ENCODE peak calls at places on chromosome 6, in ten cellular contexts. E is endothelial cell; S is H9; A is stimulated activated CD8-positive, alpha-beta memory T cell treated with anti-CD3 and anti-CD28 coated beads, Interleukin-2, amount 100 ng/mL, for 1 hour; K is putamen; D is amniotic stem cell; T is lower lobe of right lung; L is NAMALWA; Z is B cell; H is skeletal muscle cell. B is an unnamed sample.
A peak's percentile ranks its signal among the peaks of the same experiment; 100 is the strongest.

GRCh38 chr6:28537509-28538140 is 11.9 kb downstream of the GPX5 start:
- DNase-seq in Z (no peak), K (peak; percentile 58), H (no peak), L (no peak), A (no peak), T (no peak), S (peak; percentile 78), E (no peak), D (no peak), B (no peak)

GRCh38 chr6:132708002-132708401 is 5.9 kb downstream of the VNN1 start:
- DNase-seq in K (no peak), L (no peak), E (no peak), T (no peak), H (no peak), A (no peak), Z (no peak), S (no peak), D (no peak), B (no peak)

GRCh38 chr6:133705731-133706130 is 183.2 kb upstream of the TCF21 start:
- DNase-seq in H (peak; percentile 82), A (no peak), D (peak; percentile 17), L (no peak), T (no peak), E (no peak), K (no peak), Z (no peak), S (no peak), B (no peak)

GRCh38 chr6:54847799-54848597 is 1.4 kb downstream of the FAM83B start:
- DNase-seq in K (no peak), H (peak; percentile 4), T (no peak), Z (no peak), L (no peak), D (peak; percentile 43), E (no peak), A (no peak), S (no peak), B (peak; percentile 47)

GRCh38 chr6:109486068-109486467 is 3.0 kb upstream of the ZBTB24 start:
- DNase-seq in S (no peak), T (no peak), Z (no peak), A (no peak), D (no peak), H (no peak), E (no peak), K (no peak), L (no peak), B (no peak)

GRCh38 chr6:88238901-88239300 is 72.8 kb upstream of the CNR1 start:
- DNase-seq in H (no peak), E (no peak), D (no peak), Z (no peak), S (no peak), K (no peak), L (no peak), T (no peak), A (no peak), B (no peak)

GRCh38 chr6:109373333-109373732 is 8.9 kb downstream of the CD164 start:
- DNase-seq in H (no peak), K (no peak), S (no peak), A (no peak), T (no peak), E (no peak), D (no peak), Z (no peak), L (no peak), B (no peak)

GRCh38 chr6:145428656-145429173 is 306.6 kb downstream of the EPM2A start:
- DNase-seq in H (no peak), T (no peak), L (no peak), E (no peak), S (no peak), D (no peak), A (no peak), K (peak; percentile 35), Z (no peak), B (no peak)

GRCh38 chr6:113600556-113601339 is 256.4 kb upstream of the MARCKS start:
- DNase-seq in S (no peak), E (no peak), Z (no peak), D (no peak), A (no peak), L (no peak), K (no peak), T (no peak), H (no peak), B (no peak)

GRCh38 chr6:149846321-149846720 is 17.8 kb downstream of the LRP11 start:
- DNase-seq in T (peak; percentile 77), H (peak; percentile 85), D (peak; percentile 69), S (no peak), A (no peak), Z (no peak), L (no peak), K (no peak), E (no peak), B (no peak)

GRCh38 chr6:4405609-4406212 is 270.3 kb upstream of the ECI2 start:
- DNase-seq in H (peak; percentile 32), S (peak; percentile 55), D (no peak), L (no peak), K (peak; percentile 23), A (no peak), Z (no peak), E (no peak), T (no peak), B (no peak)

GRCh38 chr6:10964684-10965083 is 77.8 kb downstream of the SYCP2L start:
- DNase-seq in D (no peak), S (no peak), L (no peak), T (no peak), Z (no peak), A (no peak), H (no peak), E (no peak), K (no peak), B (no peak)

GRCh38 chr6:163123098-163123497 is 291.4 kb upstream of the QKI start:
- DNase-seq in K (no peak), Z (no peak), S (peak; percentile 93), T (no peak), H (no peak), D (no peak), A (no peak), E (no peak), L (no peak), B (no peak)

GRCh38 chr6:105099371-105099770 is 80.4 kb downstream of the POPDC3 start:
- DNase-seq in H (no peak), Z (no peak), K (peak; percentile 57), D (no peak), L (no peak), E (no peak), T (no peak), S (no peak), A (no peak), B (no peak)

GRCh38 chr6:148166339-148166949 is 176.2 kb upstream of the SASH1 start:
- DNase-seq in E (no peak), D (peak; percentile 44), K (peak; percentile 51), L (peak; percentile 63), H (peak; percentile 17), T (no peak), A (no peak), Z (no peak), S (no peak), B (no peak)

GRCh38 chr6:154962751-154963150 is 32.4 kb upstream of the TIAM2 start:
- DNase-seq in A (no peak), Z (no peak), T (no peak), E (no peak), K (no peak), L (no peak), H (peak; percentile 61), D (peak; percentile 16), S (no peak), B (no peak)

GRCh38 chr6:138346302-138347195 is 31.2 kb upstream of the SMIM28 start:
- DNase-seq in S (no peak), K (no peak), A (no peak), D (no peak), Z (no peak), T (no peak), H (peak; percentile 7), E (no peak), L (no peak), B (no peak)

GRCh38 chr6:88680654-88681053 is 282.8 kb downstream of the RNGTT start:
- DNase-seq in L (no peak), E (no peak), K (no peak), A (no peak), T (no peak), D (no peak), H (no peak), S (no peak), Z (no peak), B (no peak)

GRCh38 chr6:7224726-7225125 is 88.3 kb downstream of the SSR1 start:
- DNase-seq in T (no peak), K (no peak), L (no peak), H (no peak), E (no peak), D (no peak), S (no peak), Z (no peak), A (no peak), B (no peak)

GRCh38 chr6:150409576-150410066 is 40.8 kb downstream of the IYD start:
- DNase-seq in L (peak; percentile 91), Z (peak; percentile 33), A (no peak), T (peak; percentile 67), D (no peak), H (no peak), S (no peak), E (no peak), K (no peak), B (peak; percentile 59)

GRCh38 chr6:75305573-75305972 is 21.0 kb upstream of the TMEM30A start:
- DNase-seq in Z (no peak), E (no peak), D (no peak), A (no peak), H (no peak), K (no peak), L (no peak), S (no peak), T (no peak), B (no peak)

GRCh38 chr6:111625511-111626331 is 20.0 kb upstream of the TRAF3IP2 start:
- DNase-seq in T (no peak), Z (no peak), L (no peak), H (peak; percentile 62), A (no peak), S (no peak), E (no peak), D (peak; percentile 23), K (peak; percentile 40), B (no peak)

GRCh38 chr6:159376443-159377182 is 207.4 kb downstream of the FNDC1 start:
- DNase-seq in S (no peak), T (no peak), L (no peak), D (no peak), E (no peak), H (no peak), A (no peak), Z (no peak), K (no peak), B (no peak)